ENCODE peak calls at places on chromosomes 11 and 22, in eight cellular contexts. Y, N, M, A, B, J, L and U are unnamed samples.

GRCh38 chr22:30855677-30856518 is 112.7 kb downstream of the MORC2 start:
- DNase-seq in N (peak), L (no peak), J (no peak), M (peak), A (no peak), Y (no peak), B (no peak), U (no peak)

GRCh38 chr11:111634981-111635705 is 32.9 kb downstream of the SIK2 start:
- DNase-seq in N (no peak), Y (no peak), J (no peak), A (no peak), M (no peak), L (no peak), B (peak), U (no peak)

GRCh38 chr22:20566420-20567260 is 59.2 kb downstream of the MED15 start:
- DNase-seq in N (no peak), A (no peak), J (no peak), M (peak), L (no peak), B (peak), Y (no peak), U (peak)

GRCh38 chr11:2689551-2690260 is 10.1 kb downstream of the KCNQ1OT1 start:
- DNase-seq in A (no peak), L (no peak), B (no peak), M (peak), Y (no peak), N (no peak), J (no peak), U (peak)

GRCh38 chr11:119764108-119764874 is 35.3 kb upstream of the NECTIN1 start:
- DNase-seq in J (peak), A (no peak), M (peak), L (no peak), Y (no peak), N (no peak), B (peak), U (no peak)

GRCh38 chr11:104830080-104830479 is 68.2 kb downstream of the CASP12 start:
- DNase-seq in J (no peak), L (no peak), B (peak), M (no peak), N (no peak), A (no peak), Y (no peak), U (no peak)

GRCh38 chr11:78373689-78374088 is 43.9 kb downstream of the GAB2 start:
- DNase-seq in B (no peak), A (no peak), Y (no peak), N (no peak), J (no peak), L (no peak), M (no peak), U (no peak)

GRCh38 chr11:130999992-131000770 is 83.9 kb upstream of the SNX19 start:
- DNase-seq in B (peak), M (no peak), L (no peak), A (no peak), Y (no peak), J (no peak), N (no peak), U (no peak)

GRCh38 chr22:47110817-47111443 is 348.5 kb downstream of the TBC1D22A start:
- DNase-seq in L (no peak), N (no peak), J (no peak), M (peak), B (no peak), Y (no peak), A (no peak), U (peak)

DNA sequence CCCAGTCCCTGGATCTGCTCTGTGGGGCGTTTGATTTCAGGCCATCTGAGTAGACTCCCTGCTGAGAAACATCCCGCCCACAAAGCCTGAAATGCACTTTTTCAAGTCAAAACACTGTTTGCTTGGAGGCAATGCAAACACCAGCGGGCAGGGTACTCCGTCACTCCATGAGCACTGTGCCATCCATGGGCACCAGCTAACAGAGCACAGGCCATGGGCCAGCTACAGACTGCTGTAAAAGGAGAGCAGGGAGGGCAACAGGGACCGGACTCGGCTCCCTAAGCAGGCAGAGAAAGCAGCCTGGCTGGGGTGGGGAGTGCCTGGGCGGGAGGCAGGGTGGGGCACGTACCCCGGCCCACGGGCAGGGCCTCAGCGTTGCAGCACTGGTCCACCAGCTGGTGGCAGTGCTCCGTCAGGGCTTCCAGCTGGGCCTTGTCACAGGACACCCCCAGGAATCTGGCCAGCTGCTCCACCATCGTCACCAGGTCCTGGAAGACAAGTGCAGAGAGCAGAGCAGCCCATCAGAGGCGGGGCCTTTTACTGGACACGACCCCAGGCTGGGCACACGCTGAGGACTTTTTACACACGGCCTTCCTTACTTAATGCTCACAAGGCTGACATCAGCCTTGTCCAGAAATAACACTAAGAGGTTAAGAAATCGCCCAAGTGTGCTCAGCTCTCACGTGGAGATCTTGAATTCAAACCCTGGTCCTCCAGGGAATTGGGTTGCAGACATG is 16.8 kb upstream of the EFCAB6 start:
- DNase-seq in L (no peak), A (no peak), B (peak), Y (no peak), M (peak), J (peak), N (no peak), U (no peak)
- TF ChIP-seq CTCF in L (no peak), A (no peak), B (peak), Y (no peak), M (no peak), J (peak), N (peak), U (peak)

GRCh38 chr11:74443071-74443864 is 24.1 kb downstream of the KCNE3 start:
- DNase-seq in N (no peak), J (peak), M (no peak), Y (no peak), L (no peak), A (no peak), B (peak), U (no peak)
- TF ChIP-seq CTCF in N (peak), J (no peak), M (no peak), Y (no peak), L (no peak), A (no peak), B (peak), U (peak)

DNA sequence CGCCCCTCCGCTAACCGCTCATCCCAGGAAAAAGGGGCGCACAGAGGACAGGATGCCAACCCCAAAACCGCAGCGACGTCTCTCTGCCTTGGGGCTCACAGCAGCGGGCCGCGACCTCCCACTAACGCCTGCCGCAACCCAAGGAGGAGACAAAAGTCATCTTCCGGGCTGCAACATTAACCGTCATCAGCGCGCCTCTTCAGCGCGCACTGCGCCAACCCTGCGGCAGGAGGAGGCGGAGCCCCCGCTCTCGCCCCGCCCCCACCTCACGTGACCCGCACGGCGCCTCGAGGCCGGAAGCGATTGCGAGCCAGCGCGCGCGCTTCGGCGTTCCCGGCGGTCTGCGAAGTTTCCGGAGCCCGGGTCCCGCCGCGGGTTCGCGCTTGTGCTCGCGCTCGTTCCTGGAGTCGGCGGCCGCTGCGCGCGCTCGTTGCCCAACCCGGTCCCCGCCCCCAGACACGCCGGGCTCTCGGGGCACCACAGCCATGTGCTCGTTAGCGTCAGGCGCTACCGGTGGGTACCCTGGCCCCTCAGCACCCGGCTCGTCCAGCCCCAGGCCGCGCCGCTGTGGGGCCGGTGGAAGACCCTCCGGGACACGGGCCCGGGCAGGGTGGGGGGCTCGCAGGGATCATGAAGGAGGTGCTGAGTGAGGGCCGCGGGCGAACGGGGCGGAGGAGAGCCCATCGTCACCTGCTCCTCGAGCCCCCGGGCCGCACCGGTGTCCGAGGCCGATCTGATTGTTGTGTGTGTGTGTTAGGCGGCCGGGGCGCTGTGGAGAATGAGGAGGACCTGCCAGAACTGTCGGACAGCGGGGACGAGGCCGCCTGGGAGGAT is at the start of gene PRMT3:
- DNase-seq in M (peak), J (peak), A (peak), L (peak), N (peak), Y (peak), B (peak), U (peak)
- TF ChIP-seq CTCF in M (no peak), J (no peak), A (peak), L (peak), N (no peak), Y (no peak), B (no peak), U (peak)

DNA sequence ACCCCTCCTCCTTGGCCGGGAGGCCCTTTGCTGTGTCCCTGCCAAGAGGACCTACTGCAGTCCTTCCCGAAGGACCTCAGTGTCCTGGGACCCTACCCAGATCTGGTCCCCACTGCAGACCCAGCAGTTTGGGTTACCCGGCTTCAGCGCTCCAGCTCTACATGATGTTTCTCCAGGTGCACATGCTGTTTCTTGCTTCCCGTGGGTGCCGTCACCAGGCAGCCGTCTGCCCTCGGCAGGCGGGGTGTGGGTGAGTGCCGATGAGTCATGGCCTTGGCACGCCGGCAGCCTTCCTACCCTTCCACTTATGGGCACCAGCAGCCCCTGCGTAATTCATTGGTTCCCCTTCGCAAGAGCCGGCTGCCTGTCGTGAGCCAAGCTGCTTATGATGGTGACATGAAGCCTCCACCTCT is 101.8 kb downstream of the BCR start:
- DNase-seq in Y (no peak), J (no peak), M (peak), N (peak), L (peak), B (peak), A (no peak), U (no peak)
- TF ChIP-seq CTCF in Y (peak), J (no peak), M (peak), N (no peak), L (peak), B (no peak), A (peak), U (peak)